ENCODE peak calls at places on chromosomes 12 and 14, in nine cellular contexts. One of them, this sample, is unnamed.

GRCh38 chr14:26281280-26281998 is 316.4 kb downstream of the NOVA1 start:
- DNase-seq in GM12878: no peak
- DNase-seq in naive thymus-derived CD8-positive, alpha-beta T cell: no peak
- DNase-seq in GM13977: no peak
- DNase-seq in NCI-H1092 treated with DMSO at 0.1 percent for 48 hours: peak
- DNase-seq in HTR-8/SVneo: no peak
- DNase-seq in activated CD4-positive, alpha-beta T cell treated with anti-CD3 and anti-CD28 coated beads, Interleukin-2, amount 50 U/mL, for 48 hours: no peak
- DNase-seq in foreskin melanocyte: no peak
- DNase-seq in stimulated activated CD8-positive, alpha-beta memory T cell treated with anti-CD3 and anti-CD28 coated beads, Interleukin-7, amount 100 ng/mL, for 24 hours: no peak
- DNase-seq in this sample: no peak

GRCh38 chr14:66432334-66432733 is 53.8 kb upstream of the CCDC196 start:
- DNase-seq in HTR-8/SVneo: no peak
- DNase-seq in NCI-H1092 treated with DMSO at 0.1 percent for 48 hours: no peak
- DNase-seq in GM13977: no peak
- DNase-seq in GM12878: no peak
- DNase-seq in naive thymus-derived CD8-positive, alpha-beta T cell: no peak
- DNase-seq in foreskin melanocyte: no peak
- DNase-seq in stimulated activated CD8-positive, alpha-beta memory T cell treated with anti-CD3 and anti-CD28 coated beads, Interleukin-7, amount 100 ng/mL, for 24 hours: no peak
- DNase-seq in activated CD4-positive, alpha-beta T cell treated with anti-CD3 and anti-CD28 coated beads, Interleukin-2, amount 50 U/mL, for 48 hours: no peak
- DNase-seq in this sample: no peak

GRCh38 chr14:21093769-21094681 is 4.4 kb downstream of the ZNF219 start:
- DNase-seq in NCI-H1092 treated with DMSO at 0.1 percent for 48 hours: peak
- DNase-seq in stimulated activated CD8-positive, alpha-beta memory T cell treated with anti-CD3 and anti-CD28 coated beads, Interleukin-7, amount 100 ng/mL, for 24 hours: no peak
- DNase-seq in foreskin melanocyte: peak
- DNase-seq in activated CD4-positive, alpha-beta T cell treated with anti-CD3 and anti-CD28 coated beads, Interleukin-2, amount 50 U/mL, for 48 hours: no peak
- DNase-seq in naive thymus-derived CD8-positive, alpha-beta T cell: no peak
- DNase-seq in GM13977: peak
- DNase-seq in GM12878: no peak
- DNase-seq in HTR-8/SVneo: no peak
- DNase-seq in this sample: no peak

GRCh38 chr12:13234045-13234641 is 37.6 kb downstream of the EMP1 start:
- DNase-seq in HTR-8/SVneo: peak
- DNase-seq in GM13977: peak
- DNase-seq in naive thymus-derived CD8-positive, alpha-beta T cell: peak
- DNase-seq in stimulated activated CD8-positive, alpha-beta memory T cell treated with anti-CD3 and anti-CD28 coated beads, Interleukin-7, amount 100 ng/mL, for 24 hours: no peak
- DNase-seq in NCI-H1092 treated with DMSO at 0.1 percent for 48 hours: peak
- DNase-seq in GM12878: no peak
- DNase-seq in foreskin melanocyte: peak
- DNase-seq in activated CD4-positive, alpha-beta T cell treated with anti-CD3 and anti-CD28 coated beads, Interleukin-2, amount 50 U/mL, for 48 hours: peak
- DNase-seq in this sample: peak

GRCh38 chr12:88495031-88495430 is 85.2 kb downstream of the KITLG start:
- DNase-seq in foreskin melanocyte: no peak
- DNase-seq in GM12878: no peak
- DNase-seq in stimulated activated CD8-positive, alpha-beta memory T cell treated with anti-CD3 and anti-CD28 coated beads, Interleukin-7, amount 100 ng/mL, for 24 hours: no peak
- DNase-seq in HTR-8/SVneo: no peak
- DNase-seq in NCI-H1092 treated with DMSO at 0.1 percent for 48 hours: no peak
- DNase-seq in GM13977: no peak
- DNase-seq in naive thymus-derived CD8-positive, alpha-beta T cell: no peak
- DNase-seq in activated CD4-positive, alpha-beta T cell treated with anti-CD3 and anti-CD28 coated beads, Interleukin-2, amount 50 U/mL, for 48 hours: no peak
- DNase-seq in this sample: no peak

GRCh38 chr12:120432772-120433525 is 5.0 kb upstream of the COX6A1 start:
- DNase-seq in activated CD4-positive, alpha-beta T cell treated with anti-CD3 and anti-CD28 coated beads, Interleukin-2, amount 50 U/mL, for 48 hours: no peak
- DNase-seq in naive thymus-derived CD8-positive, alpha-beta T cell: no peak
- DNase-seq in GM12878: no peak
- DNase-seq in NCI-H1092 treated with DMSO at 0.1 percent for 48 hours: no peak
- DNase-seq in HTR-8/SVneo: no peak
- DNase-seq in stimulated activated CD8-positive, alpha-beta memory T cell treated with anti-CD3 and anti-CD28 coated beads, Interleukin-7, amount 100 ng/mL, for 24 hours: no peak
- DNase-seq in GM13977: no peak
- DNase-seq in foreskin melanocyte: no peak
- DNase-seq in this sample: no peak

GRCh38 chr14:102817942-102818940 is 41.0 kb downstream of the TRAF3 start:
- DNase-seq in stimulated activated CD8-positive, alpha-beta memory T cell treated with anti-CD3 and anti-CD28 coated beads, Interleukin-7, amount 100 ng/mL, for 24 hours: no peak
- DNase-seq in naive thymus-derived CD8-positive, alpha-beta T cell: no peak
- DNase-seq in foreskin melanocyte: peak
- DNase-seq in NCI-H1092 treated with DMSO at 0.1 percent for 48 hours: no peak
- DNase-seq in activated CD4-positive, alpha-beta T cell treated with anti-CD3 and anti-CD28 coated beads, Interleukin-2, amount 50 U/mL, for 48 hours: no peak
- DNase-seq in HTR-8/SVneo: no peak
- DNase-seq in GM13977: no peak
- DNase-seq in GM12878: no peak
- DNase-seq in this sample: no peak

GRCh38 chr12:65941388-65941787 is 117.1 kb downstream of the HMGA2 start:
- DNase-seq in GM13977: no peak
- DNase-seq in GM12878: no peak
- DNase-seq in HTR-8/SVneo: no peak
- DNase-seq in foreskin melanocyte: no peak
- DNase-seq in stimulated activated CD8-positive, alpha-beta memory T cell treated with anti-CD3 and anti-CD28 coated beads, Interleukin-7, amount 100 ng/mL, for 24 hours: no peak
- DNase-seq in naive thymus-derived CD8-positive, alpha-beta T cell: no peak
- DNase-seq in NCI-H1092 treated with DMSO at 0.1 percent for 48 hours: no peak
- DNase-seq in activated CD4-positive, alpha-beta T cell treated with anti-CD3 and anti-CD28 coated beads, Interleukin-2, amount 50 U/mL, for 48 hours: no peak
- DNase-seq in this sample: no peak

GRCh38 chr14:49636866-49637265 is 1.8 kb upstream of the DNAAF2 start:
- DNase-seq in foreskin melanocyte: no peak
- DNase-seq in HTR-8/SVneo: no peak
- DNase-seq in NCI-H1092 treated with DMSO at 0.1 percent for 48 hours: no peak
- DNase-seq in activated CD4-positive, alpha-beta T cell treated with anti-CD3 and anti-CD28 coated beads, Interleukin-2, amount 50 U/mL, for 48 hours: no peak
- DNase-seq in naive thymus-derived CD8-positive, alpha-beta T cell: no peak
- DNase-seq in GM13977: no peak
- DNase-seq in GM12878: no peak
- DNase-seq in stimulated activated CD8-positive, alpha-beta memory T cell treated with anti-CD3 and anti-CD28 coated beads, Interleukin-7, amount 100 ng/mL, for 24 hours: no peak
- DNase-seq in this sample: no peak

GRCh38 chr14:83975435-83976222 is 1554.3 kb upstream of the FLRT2 start:
- DNase-seq in naive thymus-derived CD8-positive, alpha-beta T cell: no peak
- DNase-seq in foreskin melanocyte: no peak
- DNase-seq in GM12878: no peak
- DNase-seq in NCI-H1092 treated with DMSO at 0.1 percent for 48 hours: no peak
- DNase-seq in HTR-8/SVneo: peak
- DNase-seq in stimulated activated CD8-positive, alpha-beta memory T cell treated with anti-CD3 and anti-CD28 coated beads, Interleukin-7, amount 100 ng/mL, for 24 hours: no peak
- DNase-seq in GM13977: no peak
- DNase-seq in activated CD4-positive, alpha-beta T cell treated with anti-CD3 and anti-CD28 coated beads, Interleukin-2, amount 50 U/mL, for 48 hours: no peak
- DNase-seq in this sample: no peak

GRCh38 chr12:124369055-124369900 is 74.4 kb downstream of the RFLNA start:
- DNase-seq in HTR-8/SVneo: no peak
- DNase-seq in stimulated activated CD8-positive, alpha-beta memory T cell treated with anti-CD3 and anti-CD28 coated beads, Interleukin-7, amount 100 ng/mL, for 24 hours: no peak
- DNase-seq in activated CD4-positive, alpha-beta T cell treated with anti-CD3 and anti-CD28 coated beads, Interleukin-2, amount 50 U/mL, for 48 hours: no peak
- DNase-seq in NCI-H1092 treated with DMSO at 0.1 percent for 48 hours: no peak
- DNase-seq in naive thymus-derived CD8-positive, alpha-beta T cell: no peak
- DNase-seq in foreskin melanocyte: peak
- DNase-seq in GM13977: no peak
- DNase-seq in GM12878: no peak
- DNase-seq in this sample: peak

GRCh38 chr12:113259499-113259953 is 38.3 kb downstream of the TPCN1 start:
- DNase-seq in activated CD4-positive, alpha-beta T cell treated with anti-CD3 and anti-CD28 coated beads, Interleukin-2, amount 50 U/mL, for 48 hours: no peak
- DNase-seq in stimulated activated CD8-positive, alpha-beta memory T cell treated with anti-CD3 and anti-CD28 coated beads, Interleukin-7, amount 100 ng/mL, for 24 hours: no peak
- DNase-seq in GM13977: no peak
- DNase-seq in foreskin melanocyte: peak
- DNase-seq in NCI-H1092 treated with DMSO at 0.1 percent for 48 hours: peak
- DNase-seq in GM12878: no peak
- DNase-seq in HTR-8/SVneo: no peak
- DNase-seq in naive thymus-derived CD8-positive, alpha-beta T cell: no peak
- DNase-seq in this sample: no peak

GRCh38 chr12:96131230-96131788 is 62.9 kb upstream of the ELK3 start:
- DNase-seq in GM13977: no peak
- DNase-seq in activated CD4-positive, alpha-beta T cell treated with anti-CD3 and anti-CD28 coated beads, Interleukin-2, amount 50 U/mL, for 48 hours: no peak
- DNase-seq in GM12878: no peak
- DNase-seq in stimulated activated CD8-positive, alpha-beta memory T cell treated with anti-CD3 and anti-CD28 coated beads, Interleukin-7, amount 100 ng/mL, for 24 hours: no peak
- DNase-seq in foreskin melanocyte: no peak
- DNase-seq in naive thymus-derived CD8-positive, alpha-beta T cell: no peak
- DNase-seq in HTR-8/SVneo: no peak
- DNase-seq in NCI-H1092 treated with DMSO at 0.1 percent for 48 hours: no peak
- DNase-seq in this sample: no peak

GRCh38 chr12:79547044-79547734 is 143.6 kb downstream of the PAWR start:
- DNase-seq in NCI-H1092 treated with DMSO at 0.1 percent for 48 hours: no peak
- DNase-seq in foreskin melanocyte: no peak
- DNase-seq in GM12878: no peak
- DNase-seq in GM13977: no peak
- DNase-seq in stimulated activated CD8-positive, alpha-beta memory T cell treated with anti-CD3 and anti-CD28 coated beads, Interleukin-7, amount 100 ng/mL, for 24 hours: no peak
- DNase-seq in HTR-8/SVneo: peak
- DNase-seq in activated CD4-positive, alpha-beta T cell treated with anti-CD3 and anti-CD28 coated beads, Interleukin-2, amount 50 U/mL, for 48 hours: no peak
- DNase-seq in naive thymus-derived CD8-positive, alpha-beta T cell: no peak
- DNase-seq in this sample: no peak